ENCODE peak calls at places on chromosomes 4 and X, in four cellular contexts. X is lower lobe of right lung, J is SK-N-SH, S is lower leg skin. K is an unnamed sample.

GRCh38 chr4:153083447-153083921 is 120.8 kb upstream of the TRIM2 start:
- DNase-seq in X (no peak), J (peak; percentile 72), S (peak; percentile 60), K (peak; percentile 80)

GRCh38 chr4:176273741-176274140 is 4.7 kb upstream of the ASB5 start:
- DNase-seq in X (no peak), J (no peak), S (no peak), K (no peak)

GRCh38 chrX:130680164-130681035 is 222.6 kb downstream of the ENOX2 start:
- DNase-seq in X (no peak), J (no peak), S (no peak), K (no peak)

GRCh38 chr4:67122029-67122428 is 423.3 kb downstream of the CENPC start:
- DNase-seq in X (no peak), J (no peak), S (no peak), K (no peak)

GRCh38 chr4:127518022-127518421 is 114.7 kb upstream of the INTU start:
- DNase-seq in X (no peak), J (no peak), S (no peak), K (no peak)

GRCh38 chr4:25308761-25309160 is 3.8 kb upstream of the ZCCHC4 start:
- DNase-seq in X (no peak), J (no peak), S (no peak), K (peak; percentile 25)

GRCh38 chrX:10574663-10575062 is 45.7 kb downstream of the MID1 start:
- DNase-seq in X (no peak), J (no peak), S (no peak), K (no peak)

GRCh38 chr4:10030946-10031662 is 9.8 kb upstream of the SLC2A9 start:
- DNase-seq in X (no peak), J (no peak), S (no peak), K (no peak)

GRCh38 chr4:82688091-82688815 is 110.3 kb downstream of the SCD5 start:
- DNase-seq in X (no peak), J (no peak), S (no peak), K (no peak)

GRCh38 chrX:110491846-110492620 is 133.4 kb downstream of the RTL9 start:
- DNase-seq in X (no peak), J (no peak), S (no peak), K (no peak)

GRCh38 chr4:142416121-142416520 is 430.0 kb downstream of the INPP4B start:
- DNase-seq in X (no peak), J (no peak), S (no peak), K (no peak)

GRCh38 chrX:150205011-150205410 is 158.1 kb upstream of the MAMLD1 start:
- DNase-seq in X (no peak), J (peak; percentile 27), S (peak; percentile 21), K (no peak)

GRCh38 chr4:82528074-82528473 is 33.7 kb downstream of the TMEM150C start:
- DNase-seq in X (no peak), J (no peak), S (no peak), K (no peak)

GRCh38 chr4:151034829-151035228 is 19.7 kb upstream of the LRBA start:
- DNase-seq in X (no peak), J (no peak), S (no peak), K (no peak)

GRCh38 chr4:6991771-6992557 is 51.2 kb upstream of the TADA2B start:
- DNase-seq in X (no peak), J (peak; percentile 38), S (peak; percentile 65), K (peak; percentile 67)

GRCh38 chrX:21166302-21166982 is 207.8 kb upstream of the CNKSR2 start:
- DNase-seq in X (no peak), J (no peak), S (no peak), K (no peak)

GRCh38 chrX:8242431-8242830 is 71.4 kb upstream of the VCX2 start:
- DNase-seq in X (no peak), J (no peak), S (no peak), K (no peak)

GRCh38 chr4:14874990-14875389 is 127.3 kb upstream of the CPEB2 start:
- DNase-seq in X (no peak), J (no peak), S (no peak), K (no peak)

GRCh38 chr4:24405356-24405755 is 179.0 kb downstream of the DHX15 start:
- DNase-seq in X (no peak), J (no peak), S (no peak), K (no peak)

GRCh38 chrX:50168305-50168704 is 32.5 kb downstream of the AKAP4 start:
- DNase-seq in X (no peak), J (no peak), S (no peak), K (no peak)

GRCh38 chrX:39318497-39319343 is 517.5 kb downstream of the MID1IP1 start:
- DNase-seq in X (no peak), J (no peak), S (no peak), K (no peak)

DNA sequence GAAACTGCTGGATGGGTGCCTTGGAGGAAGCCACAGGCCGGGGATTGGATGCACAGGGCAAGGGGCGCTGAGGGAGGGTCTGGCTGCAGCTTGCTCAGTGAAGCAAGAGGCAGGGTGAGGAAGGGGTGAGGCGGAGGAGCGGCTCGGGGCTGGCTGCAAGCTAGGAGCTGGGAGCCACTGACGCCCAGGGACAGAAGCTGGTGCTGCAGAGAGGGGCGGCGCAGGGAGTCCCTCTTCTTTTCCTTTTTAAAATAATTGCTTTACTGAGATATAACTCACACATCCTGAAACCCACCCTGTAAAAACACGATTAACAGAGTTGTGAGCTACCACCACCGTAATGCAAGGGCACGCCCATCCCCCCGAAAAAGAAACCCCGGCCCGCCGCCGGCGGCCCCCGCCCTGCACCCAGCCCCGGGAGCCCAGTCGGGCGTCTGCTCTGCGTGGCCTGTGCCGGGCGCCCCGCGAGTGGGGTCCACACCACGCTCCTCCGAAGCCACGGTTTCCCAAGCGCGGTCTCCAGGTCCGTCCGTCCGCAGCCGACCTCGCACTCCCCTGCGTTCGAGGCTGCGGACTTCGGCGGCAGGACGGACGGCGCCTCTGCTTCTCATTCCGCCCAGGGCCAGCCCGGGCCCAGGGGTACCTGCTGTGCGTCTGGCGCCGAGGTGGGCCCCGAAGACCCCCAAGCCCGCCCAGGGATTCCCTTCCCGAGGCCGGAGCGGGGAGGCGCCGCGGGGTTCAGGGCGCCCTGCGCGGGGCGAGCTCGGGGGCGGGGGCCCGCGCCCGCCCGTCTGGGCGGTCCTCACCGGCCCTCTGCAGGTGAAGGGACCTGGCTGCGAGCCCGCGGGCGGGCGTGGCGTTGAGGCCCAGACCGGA is 865 bp upstream of the UVSSA start:
- DNase-seq in X (peak; percentile 72), J (peak; percentile 85), S (peak; percentile 27), K (no peak)
- TF ChIP-seq CTCF in X (peak; percentile 35), J (peak; percentile 46), S (no peak), K (no peak)

DNA sequence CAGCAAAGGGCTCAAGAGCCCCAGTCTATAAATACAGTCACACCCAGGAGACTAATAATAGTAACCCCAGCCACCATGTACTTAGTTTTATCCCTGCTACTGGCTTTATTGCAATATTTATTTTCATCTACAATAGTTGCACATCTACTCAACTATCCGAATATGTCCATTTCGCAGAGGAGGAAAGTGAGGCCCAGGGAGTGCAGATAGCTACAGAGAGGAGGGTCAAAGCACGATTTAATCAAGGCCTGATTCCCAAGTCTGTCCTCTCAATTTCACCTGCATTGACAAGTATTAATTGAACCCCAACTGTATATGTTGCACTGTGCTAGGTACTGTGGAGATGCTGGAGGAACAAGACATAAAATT is 4.0 kb upstream of the PLP2 start:
- DNase-seq in X (no peak), J (no peak), S (no peak), K (no peak)
- H3K4me3 ChIP-seq in X (peak overlapping the region; percentile 51), J (no peak overlapping the region), S (no peak overlapping the region), K (peak overlapping the region; percentile 8)

DNA sequence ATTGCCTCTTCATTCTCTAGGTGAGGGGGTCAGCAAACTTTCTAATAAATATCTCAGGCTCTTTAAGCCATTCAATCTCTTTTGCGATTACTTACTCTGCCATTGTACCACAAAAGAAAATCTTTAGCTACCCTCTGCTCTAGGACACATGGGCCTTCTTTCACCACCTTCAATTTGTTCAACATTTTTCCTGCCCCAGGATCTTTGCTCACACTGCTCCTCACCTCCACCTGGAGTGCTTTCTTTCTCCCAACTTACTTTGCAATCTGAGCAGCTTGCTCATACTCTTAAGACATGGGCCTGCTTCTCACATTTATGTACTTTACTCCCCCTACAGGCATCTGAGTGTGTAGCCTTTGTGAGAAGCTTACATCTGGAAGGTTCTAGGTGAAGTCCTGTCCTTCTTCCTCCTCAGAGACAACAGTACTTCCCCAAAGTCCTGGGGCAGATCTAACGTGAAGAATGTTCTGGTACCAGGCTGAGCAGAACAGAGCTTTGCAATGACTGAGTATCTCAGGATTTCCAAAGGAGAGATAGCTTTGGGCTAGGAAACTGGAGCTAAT is 55.0 kb upstream of the PRDM5 start:
- DNase-seq in X (no peak), J (peak; percentile 15), S (no peak), K (peak; percentile 22)
- TF ChIP-seq CTCF in X (peak; percentile 57), J (peak; percentile 65), S (no peak), K (peak; percentile 71)

DNA sequence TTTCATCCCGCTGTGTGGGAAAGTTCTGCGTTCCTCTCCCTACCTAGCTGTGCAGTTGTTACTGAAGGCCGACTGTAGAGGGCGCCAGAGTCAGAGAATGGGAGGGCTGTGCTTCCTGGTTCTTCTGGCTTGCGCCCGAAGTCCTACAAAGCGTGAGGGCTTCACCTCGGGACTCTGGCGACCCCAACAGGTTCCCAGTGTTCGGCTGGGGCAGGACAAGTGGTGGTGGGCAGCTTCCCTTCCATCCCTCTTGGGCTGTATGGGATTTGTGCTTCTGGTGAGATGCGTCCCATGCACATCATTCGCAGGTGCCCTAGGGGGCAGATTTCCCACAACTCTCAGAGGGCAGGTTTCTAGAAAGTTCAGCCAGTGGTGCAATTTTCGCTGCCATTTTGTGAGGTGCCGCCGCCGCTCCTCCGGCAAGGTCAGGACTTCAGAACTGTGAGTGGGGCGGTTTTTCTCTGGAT is 27.3 kb downstream of the CT45A3 start:
- DNase-seq in X (no peak), J (peak; percentile 46), S (no peak), K (no peak)
- H3K4me3 ChIP-seq in X (no peak overlapping the region), J (no peak overlapping the region), S (no peak overlapping the region), K (no peak overlapping the region)

K was measured in HFF-Myc.